ENCODE peak calls at places on chromosomes 2 and 18, in seven cellular contexts. A is AG09319; Q is H54; P is heart right ventricle; H is left kidney; B is activated naive CD4-positive, alpha-beta T cell; D is fibroblast of lung. I is an unnamed sample.

GRCh38 chr2:147211484-147211883 is 633.3 kb upstream of the ACVR2A start:
- DNase-seq in A (no peak), Q (no peak), P (no peak), H (no peak), B (no peak), D (peak), I (no peak)

GRCh38 chr2:128607981-128608506 is 289.4 kb upstream of the HS6ST1 start:
- DNase-seq in A (no peak), Q (no peak), P (no peak), H (no peak), B (no peak), D (no peak), I (no peak)

GRCh38 chr18:46190667-46191066 is 86.5 kb downstream of the HAUS1 start:
- DNase-seq in A (no peak), Q (no peak), P (no peak), H (no peak), B (no peak), D (no peak), I (no peak)

GRCh38 chr18:9094307-9095226 is 7.9 kb upstream of the NDUFV2 start:
- DNase-seq in A (peak), Q (no peak), P (no peak), H (no peak), B (no peak), D (peak), I (no peak)

GRCh38 chr2:83017366-83018090 is 1441.6 kb downstream of the SUCLG1 start:
- DNase-seq in A (no peak), Q (no peak), P (no peak), H (no peak), B (no peak), D (peak), I (no peak)

GRCh38 chr2:63050186-63050915 is at the start of gene OTX1:
- DNase-seq in A (no peak), Q (peak), P (no peak), H (peak), B (no peak), D (peak), I (peak)

GRCh38 chr2:129912871-129913694 is 66.4 kb upstream of the RAB6C start:
- DNase-seq in A (no peak), Q (no peak), P (no peak), H (no peak), B (no peak), D (no peak), I (no peak)

GRCh38 chr2:148209598-148209997 is 188.7 kb downstream of the MBD5 start:
- DNase-seq in A (no peak), Q (no peak), P (no peak), H (no peak), B (no peak), D (no peak), I (no peak)

GRCh38 chr2:101307503-101307902 is 998 bp downstream of the RNF149 start:
- DNase-seq in A (no peak), Q (no peak), P (no peak), H (no peak), B (no peak), D (no peak), I (no peak)

GRCh38 chr2:40315684-40316083 is 136.2 kb downstream of the SLC8A1 start:
- DNase-seq in A (no peak), Q (no peak), P (peak), H (peak), B (no peak), D (peak), I (no peak)

GRCh38 chr2:85766214-85766613 is 12.4 kb downstream of the ATOH8 start:
- DNase-seq in A (no peak), Q (no peak), P (no peak), H (no peak), B (no peak), D (no peak), I (no peak)

GRCh38 chr2:8002765-8003393 is 679.0 kb upstream of the ID2 start:
- DNase-seq in A (no peak), Q (no peak), P (no peak), H (no peak), B (no peak), D (no peak), I (no peak)

GRCh38 chr18:35713545-35713944 is 132.0 kb downstream of the GALNT1 start:
- DNase-seq in A (no peak), Q (no peak), P (no peak), H (no peak), B (no peak), D (peak), I (no peak)

GRCh38 chr2:86039178-86039962 is 66.3 kb downstream of the POLR1A start:
- DNase-seq in A (no peak), Q (no peak), P (no peak), H (no peak), B (no peak), D (no peak), I (no peak)

GRCh38 chr2:10911291-10912075 is at the start of gene KCNF1:
- DNase-seq in A (no peak), Q (no peak), P (no peak), H (peak), B (no peak), D (peak), I (peak)

GRCh38 chr2:88329815-88330603 is 122.5 kb downstream of the FOXI3 start:
- DNase-seq in A (no peak), Q (no peak), P (no peak), H (peak), B (no peak), D (peak), I (no peak)

I was measured in endothelial cell.